ENCODE peak calls at places on chromosomes 12 and 14, in four cellular contexts. One of them, this sample, is unnamed.

GRCh38 chr12:51922762-51923505 is 15.6 kb downstream of the ACVRL1 start:
- DNase-seq in H1: no peak
- DNase-seq in HepG2: no peak
- DNase-seq in GM12878: peak; percentile 21
- DNase-seq in this sample: no peak

GRCh38 chr14:50501642-50502041 is 30.7 kb downstream of the MAP4K5 start:
- DNase-seq in GM12878: no peak
- DNase-seq in H1: no peak
- DNase-seq in HepG2: no peak
- DNase-seq in this sample: no peak

GRCh38 chr14:30240685-30241084 is 313.0 kb upstream of the PRKD1 start:
- DNase-seq in GM12878: no peak
- DNase-seq in HepG2: no peak
- DNase-seq in H1: no peak
- DNase-seq in this sample: no peak

GRCh38 chr12:70880744-70881143 is 39.8 kb downstream of the PTPRR start:
- DNase-seq in H1: no peak
- DNase-seq in GM12878: no peak
- DNase-seq in HepG2: no peak
- DNase-seq in this sample: no peak

GRCh38 chr14:93959239-93960107 is 16.9 kb downstream of the ASB2 start:
- DNase-seq in HepG2: peak; percentile 98
- DNase-seq in H1: peak; percentile 61
- DNase-seq in GM12878: peak; percentile 90
- DNase-seq in this sample: peak; percentile 88

GRCh38 chr12:116619246-116619645 is 60.1 kb downstream of the MAP1LC3B2 start:
- DNase-seq in GM12878: no peak
- DNase-seq in H1: no peak
- DNase-seq in HepG2: no peak
- DNase-seq in this sample: no peak

GRCh38 chr12:104519190-104519857 is 62.6 kb downstream of the CHST11 start:
- DNase-seq in HepG2: no peak
- DNase-seq in GM12878: no peak
- DNase-seq in H1: no peak
- DNase-seq in this sample: no peak

GRCh38 chr12:131598717-131599116 is 112.2 kb upstream of the SFSWAP start:
- DNase-seq in GM12878: no peak
- DNase-seq in H1: no peak
- DNase-seq in HepG2: no peak
- DNase-seq in this sample: no peak

GRCh38 chr14:33309081-33309480 is 370.4 kb downstream of the NPAS3 start:
- DNase-seq in H1: no peak
- DNase-seq in HepG2: no peak
- DNase-seq in GM12878: no peak
- DNase-seq in this sample: no peak

GRCh38 chr12:121165316-121165715 is 32.6 kb downstream of the P2RX7 start:
- DNase-seq in H1: no peak
- DNase-seq in GM12878: no peak
- DNase-seq in HepG2: no peak
- DNase-seq in this sample: no peak

GRCh38 chr14:59897757-59898383 is 22.1 kb upstream of the LRRC9 start:
- DNase-seq in HepG2: peak; percentile 30
- DNase-seq in H1: peak; percentile 10
- DNase-seq in GM12878: no peak
- DNase-seq in this sample: peak; percentile 10

GRCh38 chr14:94394594-94395305 is 6.3 kb upstream of the SERPINA1 start:
- DNase-seq in H1: no peak
- DNase-seq in HepG2: peak; percentile 74
- DNase-seq in GM12878: no peak
- DNase-seq in this sample: no peak

GRCh38 chr12:56007892-56008471 is 10.9 kb downstream of the SUOX start:
- DNase-seq in H1: no peak
- DNase-seq in GM12878: no peak
- DNase-seq in HepG2: no peak
- DNase-seq in this sample: no peak

GRCh38 chr12:121618659-121619233 is 7.6 kb upstream of the ORAI1 start:
- DNase-seq in H1: no peak
- DNase-seq in GM12878: no peak
- DNase-seq in HepG2: peak; percentile 37
- DNase-seq in this sample: no peak

GRCh38 chr12:82527165-82527780 is 159.4 kb upstream of the TMTC2 start:
- DNase-seq in H1: no peak
- DNase-seq in HepG2: peak; percentile 46
- DNase-seq in GM12878: no peak
- DNase-seq in this sample: peak; percentile 47

GRCh38 chr12:132513070-132513398 is 23.1 kb downstream of the FBRSL1 start:
- DNase-seq in H1: no peak
- DNase-seq in GM12878: no peak
- DNase-seq in HepG2: no peak
- DNase-seq in this sample: no peak

GRCh38 chr12:54074308-54074707 is 20.7 kb downstream of the HOXC4 start:
- DNase-seq in HepG2: no peak
- DNase-seq in H1: no peak
- DNase-seq in GM12878: no peak
- DNase-seq in this sample: no peak

GRCh38 chr12:89901319-89901718 is 192.7 kb upstream of the ATP2B1 start:
- DNase-seq in H1: no peak
- DNase-seq in GM12878: no peak
- DNase-seq in HepG2: no peak
- DNase-seq in this sample: no peak

GRCh38 chr14:76924363-76925151 is 98.3 kb downstream of the LRRC74A start:
- DNase-seq in H1: peak; percentile 87
- DNase-seq in GM12878: no peak
- DNase-seq in HepG2: peak; percentile 36
- DNase-seq in this sample: no peak

GRCh38 chr12:27083861-27084271 is 1.5 kb upstream of the C12orf71 start:
- DNase-seq in GM12878: no peak
- DNase-seq in H1: no peak
- DNase-seq in HepG2: no peak
- DNase-seq in this sample: no peak

GRCh38 chr14:67567654-67568053 is 32.4 kb downstream of the PIGH start:
- DNase-seq in GM12878: no peak
- DNase-seq in H1: no peak
- DNase-seq in HepG2: no peak
- DNase-seq in this sample: no peak

GRCh38 chr14:67566908-67567307 is 33.2 kb downstream of the PIGH start:
- DNase-seq in GM12878: no peak
- DNase-seq in HepG2: no peak
- DNase-seq in H1: no peak
- DNase-seq in this sample: no peak

GRCh38 chr14:67570453-67570852 is 29.6 kb downstream of the PIGH start:
- DNase-seq in H1: no peak
- DNase-seq in GM12878: no peak
- DNase-seq in HepG2: no peak
- DNase-seq in this sample: no peak

GRCh38 chr14:67569651-67570290 is 30.3 kb downstream of the PIGH start:
- DNase-seq in H1: no peak
- DNase-seq in GM12878: no peak
- DNase-seq in HepG2: no peak
- DNase-seq in this sample: no peak

DNA sequence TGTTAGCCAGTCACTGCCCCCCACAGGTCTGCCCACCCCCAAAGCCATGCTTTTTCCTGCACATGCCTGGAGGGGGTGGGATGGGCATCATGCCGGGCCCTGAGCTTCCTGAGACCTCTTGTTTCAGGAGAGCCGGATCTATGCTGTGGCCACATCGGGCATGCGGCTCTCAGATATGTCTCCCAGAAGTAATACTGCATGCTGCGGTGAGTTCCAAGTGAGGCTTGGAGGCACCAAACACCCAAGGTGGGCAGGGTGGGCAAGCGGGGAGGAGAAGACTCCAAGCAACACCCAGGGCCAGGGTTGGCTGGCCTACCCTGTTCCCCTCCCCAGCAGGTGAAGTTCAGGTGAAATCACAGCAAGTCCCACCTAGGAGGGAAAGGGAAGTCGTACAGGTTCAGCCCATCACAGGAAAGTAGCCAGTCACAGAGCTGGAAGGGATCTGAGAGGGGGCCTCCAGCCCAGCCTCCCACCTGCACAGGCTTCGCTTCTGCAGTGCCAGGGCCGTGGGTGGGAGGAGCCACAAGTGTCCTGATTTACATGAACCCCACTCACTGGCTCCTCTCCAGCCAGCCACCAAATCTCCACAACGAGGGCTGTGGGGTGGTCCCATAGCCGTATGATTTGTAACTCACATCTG is 30.9 kb downstream of the PIGH start:
- DNase-seq in HepG2: no peak
- DNase-seq in GM12878: no peak
- DNase-seq in H1: no peak
- DNase-seq in this sample: no peak
- TF ChIP-seq SIN3A in HepG2: no peak
- TF ChIP-seq SIN3A in GM12878: no peak
- TF ChIP-seq SIN3A in H1: no peak
- TF ChIP-seq SIN3A in this sample: no peak

GRCh38 chr12:79023261-79023660 is 158.7 kb downstream of the SYT1 start:
- DNase-seq in HepG2: no peak
- DNase-seq in H1: no peak
- DNase-seq in GM12878: no peak
- DNase-seq in this sample: no peak

GRCh38 chr12:79021021-79021420 is 156.4 kb downstream of the SYT1 start:
- DNase-seq in H1: no peak
- DNase-seq in HepG2: no peak
- DNase-seq in GM12878: no peak
- DNase-seq in this sample: no peak

GRCh38 chr12:79023784-79024183 is 159.2 kb downstream of the SYT1 start:
- DNase-seq in H1: no peak
- DNase-seq in GM12878: no peak
- DNase-seq in HepG2: no peak
- DNase-seq in this sample: no peak

GRCh38 chr12:79019672-79020071 is 155.1 kb downstream of the SYT1 start:
- DNase-seq in GM12878: peak; percentile 12
- DNase-seq in H1: no peak
- DNase-seq in HepG2: no peak
- DNase-seq in this sample: no peak

DNA sequence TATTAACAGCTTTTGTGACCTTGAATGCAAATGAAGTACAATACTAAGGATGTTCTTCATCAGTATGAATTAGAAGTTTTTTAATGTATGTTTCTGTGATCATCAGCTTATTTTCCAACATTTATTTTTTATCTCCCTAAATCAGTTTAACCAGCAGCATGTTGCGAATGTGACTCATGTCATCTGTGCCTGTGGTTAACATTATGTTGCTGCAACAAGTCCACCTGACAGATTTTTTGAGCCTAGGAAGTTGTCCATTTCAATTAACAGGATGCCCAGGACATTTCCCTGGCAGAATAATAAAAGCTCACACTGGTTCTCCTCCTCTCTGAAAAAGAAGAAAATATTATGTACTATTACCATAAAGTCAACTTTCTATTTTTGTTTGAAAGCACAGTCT is 155.5 kb downstream of the SYT1 start:
- DNase-seq in HepG2: no peak
- DNase-seq in GM12878: no peak
- DNase-seq in H1: no peak
- DNase-seq in this sample: no peak
- H3K4me1 ChIP-seq in HepG2: no peaks in the 10 kb centered on the region
- H3K4me1 ChIP-seq in GM12878: no peaks in the 10 kb centered on the region
- H3K4me1 ChIP-seq in H1: no peaks in the 10 kb centered on the region
- H3K4me1 ChIP-seq in this sample: no peaks in the 10 kb centered on the region

GRCh38 chr12:26054383-26054782 is 70.5 kb downstream of the BHLHE41 start:
- DNase-seq in H1: no peak
- DNase-seq in HepG2: no peak
- DNase-seq in GM12878: no peak
- DNase-seq in this sample: no peak
- H2AFZ ChIP-seq in H1: no peak overlapping the region
- H2AFZ ChIP-seq in HepG2: no peak overlapping the region
- H2AFZ ChIP-seq in GM12878: no peak overlapping the region
- H2AFZ ChIP-seq in this sample: no peak overlapping the region

DNA sequence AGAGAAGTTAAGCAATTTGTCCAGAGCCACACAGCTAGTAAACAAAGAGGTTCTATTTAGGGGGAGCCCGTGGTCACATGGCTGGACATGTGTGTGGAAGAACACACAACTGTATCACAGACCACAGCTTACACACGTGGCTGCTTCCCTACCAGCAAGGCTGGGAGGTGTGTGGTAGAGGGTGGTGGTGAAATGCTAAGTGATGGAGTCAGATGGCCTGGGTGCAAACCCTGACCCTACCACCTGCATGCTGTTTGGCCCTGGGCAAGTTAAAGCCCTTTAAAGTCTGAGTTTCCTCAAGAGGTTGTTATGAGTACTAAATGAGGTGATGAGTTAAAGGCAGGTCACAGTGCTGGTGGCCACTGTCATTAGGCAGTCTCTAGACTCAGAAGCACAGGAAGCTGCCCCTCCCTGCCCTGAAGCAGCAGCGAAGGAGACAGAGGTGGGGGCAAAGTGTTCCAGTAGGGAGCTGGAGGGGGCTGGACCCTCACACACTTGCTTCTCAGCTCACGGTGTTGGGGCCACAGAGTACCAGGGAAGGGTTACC is 64.2 kb downstream of the ERH start:
- DNase-seq in H1: no peak
- DNase-seq in HepG2: no peak
- DNase-seq in GM12878: no peak
- DNase-seq in this sample: no peak
- TF ChIP-seq SIN3A in H1: no peak
- TF ChIP-seq SIN3A in HepG2: no peak
- TF ChIP-seq SIN3A in GM12878: no peak
- TF ChIP-seq SIN3A in this sample: no peak

DNA sequence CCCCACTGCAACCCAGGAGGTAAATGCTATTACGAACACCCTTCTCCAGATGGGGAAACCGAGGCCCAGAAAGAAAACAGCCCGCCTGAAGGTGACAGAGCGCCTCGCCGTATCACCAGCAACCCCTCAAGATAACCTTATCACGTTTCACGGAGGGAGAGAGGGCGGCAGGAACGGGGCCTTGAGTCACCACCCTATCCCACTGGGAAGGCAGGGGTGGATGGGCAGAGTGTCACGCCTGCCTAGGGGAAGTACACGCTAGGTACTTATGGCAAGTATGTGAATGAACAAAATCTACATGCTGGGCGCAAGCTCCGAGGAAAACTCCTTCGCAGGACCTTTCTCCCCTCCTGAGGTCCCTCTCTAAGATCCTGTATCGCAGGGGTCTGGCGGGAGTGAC is 17.8 kb downstream of the NCOR2 start:
- DNase-seq in GM12878: no peak
- DNase-seq in H1: no peak
- DNase-seq in HepG2: no peak
- DNase-seq in this sample: no peak
- H3K4me1 ChIP-seq in GM12878: peaks cover 89% of the 10 kb centered on the region
- H3K4me1 ChIP-seq in H1: peaks cover 42% of the 10 kb centered on the region
- H3K4me1 ChIP-seq in HepG2: peaks cover 10% of the 10 kb centered on the region
- H3K4me1 ChIP-seq in this sample: peaks cover 30% of the 10 kb centered on the region

GRCh38 chr14:103260629-103261124 is 73.4 kb upstream of the EIF5 start:
- DNase-seq in GM12878: no peak
- DNase-seq in HepG2: no peak
- DNase-seq in H1: no peak
- DNase-seq in this sample: no peak
- H2AFZ ChIP-seq in GM12878: no peak overlapping the region
- H2AFZ ChIP-seq in HepG2: peak overlapping the region; percentile 75
- H2AFZ ChIP-seq in H1: peak overlapping the region; percentile 90
- H2AFZ ChIP-seq in this sample: peak overlapping the region; percentile 99

GRCh38 chr12:1922985-1923384 is 4.5 kb upstream of the CACNA2D4 start:
- DNase-seq in H1: no peak
- DNase-seq in GM12878: no peak
- DNase-seq in HepG2: no peak
- DNase-seq in this sample: no peak
- TF ChIP-seq SIN3A in H1: no peak
- TF ChIP-seq SIN3A in GM12878: no peak
- TF ChIP-seq SIN3A in HepG2: no peak
- TF ChIP-seq SIN3A in this sample: no peak